ENCODE peak calls at places on chromosomes 3 and 15, in ten cellular contexts. X is mammary epithelial cell; J is stimulated activated CD8-positive, alpha-beta memory T cell treated with anti-CD3 and anti-CD28 coated beads, Interleukin-7, amount 100 ng/mL, for 1 hour; L is choroid plexus epithelial cell; T is fibroblast of gingiva; A is COR-L47; E is fibroblast of mammary gland; I is tibial artery; K is LoVo; B is GDM1. Z is an unnamed sample.

GRCh38 chr3:33918357-33918756 is 119.9 kb downstream of the PDCD6IP start:
- DNase-seq in I (no peak), T (peak; percentile 35), X (no peak), B (peak; percentile 38), L (peak; percentile 65), J (no peak), A (no peak), E (no peak), K (no peak), Z (no peak)

GRCh38 chr3:169325821-169326220 is 337.7 kb downstream of the MECOM start:
- DNase-seq in T (no peak), L (no peak), K (no peak), J (no peak), E (no peak), B (no peak), I (no peak), X (no peak), A (no peak), Z (no peak)

GRCh38 chr3:150132101-150132749 is 161.5 kb upstream of the PFN2 start:
- DNase-seq in J (no peak), A (no peak), I (no peak), K (no peak), L (peak; percentile 38), E (no peak), X (no peak), T (no peak), B (no peak), Z (no peak)

GRCh38 chr3:49673131-49673714 is 928 bp upstream of the APEH start:
- DNase-seq in X (peak; percentile 54), E (no peak), A (no peak), K (peak; percentile 56), L (peak; percentile 26), I (no peak), B (no peak), T (no peak), J (no peak), Z (peak; percentile 21)

GRCh38 chr15:81282911-81283310 is 41.0 kb downstream of the STARD5 start:
- DNase-seq in I (peak; percentile 63), E (no peak), X (no peak), K (no peak), J (no peak), T (no peak), B (no peak), A (no peak), L (no peak), Z (no peak)

GRCh38 chr3:53134631-53135232 is 4.5 kb upstream of the RFT1 start:
- DNase-seq in T (peak; percentile 62), I (peak; percentile 85), X (peak; percentile 59), E (peak; percentile 65), B (peak; percentile 63), L (peak; percentile 82), A (peak; percentile 3), K (peak; percentile 73), J (peak; percentile 27), Z (peak; percentile 64)

GRCh38 chr3:165195226-165195625 is 958 bp downstream of the SLITRK3 start:
- DNase-seq in T (no peak), I (no peak), X (no peak), B (no peak), A (peak; percentile 36), J (no peak), K (no peak), E (no peak), L (no peak), Z (no peak)

GRCh38 chr15:71096676-71097075 is 18.6 kb upstream of the THSD4 start:
- DNase-seq in E (no peak), J (no peak), K (no peak), A (no peak), L (peak; percentile 33), X (peak; percentile 83), T (no peak), I (no peak), B (no peak), Z (peak; percentile 49)